ENCODE peak calls at places on chromosome 12, in ten cellular contexts. One of them, this sample, is unnamed.

GRCh38 chr12:49189731-49190314 is 943 bp upstream of the TUBA1A start:
- DNase-seq in neural progenitor cell: no peak
- DNase-seq in aorta: no peak
- DNase-seq in A549: no peak
- DNase-seq in stimulated activated CD8-positive, alpha-beta memory T cell treated with anti-CD3 and anti-CD28 coated beads, Interleukin-2, amount 100 ng/mL, for 48 hours: no peak
- DNase-seq in activated naive CD4-positive, alpha-beta T cell treated with anti-CD3 and anti-CD28 coated beads for 36 hours: no peak
- DNase-seq in GM19239: no peak
- DNase-seq in bronchial epithelial cell: no peak
- DNase-seq in MCF 10A: no peak
- DNase-seq in amygdala: no peak
- DNase-seq in this sample: no peak

GRCh38 chr12:109581856-109582255 is 8.3 kb downstream of the MVK start:
- DNase-seq in neural progenitor cell: no peak
- DNase-seq in aorta: no peak
- DNase-seq in A549: no peak
- DNase-seq in stimulated activated CD8-positive, alpha-beta memory T cell treated with anti-CD3 and anti-CD28 coated beads, Interleukin-2, amount 100 ng/mL, for 48 hours: no peak
- DNase-seq in activated naive CD4-positive, alpha-beta T cell treated with anti-CD3 and anti-CD28 coated beads for 36 hours: no peak
- DNase-seq in GM19239: no peak
- DNase-seq in bronchial epithelial cell: peak; percentile 94
- DNase-seq in MCF 10A: peak; percentile 92
- DNase-seq in amygdala: no peak
- DNase-seq in this sample: no peak

GRCh38 chr12:28378749-28379148 is 188.5 kb downstream of the CCDC91 start:
- DNase-seq in neural progenitor cell: no peak
- DNase-seq in aorta: no peak
- DNase-seq in A549: no peak
- DNase-seq in stimulated activated CD8-positive, alpha-beta memory T cell treated with anti-CD3 and anti-CD28 coated beads, Interleukin-2, amount 100 ng/mL, for 48 hours: no peak
- DNase-seq in activated naive CD4-positive, alpha-beta T cell treated with anti-CD3 and anti-CD28 coated beads for 36 hours: no peak
- DNase-seq in GM19239: no peak
- DNase-seq in bronchial epithelial cell: no peak
- DNase-seq in MCF 10A: peak; percentile 17
- DNase-seq in amygdala: no peak
- DNase-seq in this sample: no peak

GRCh38 chr12:104549820-104550480 is 93.2 kb downstream of the CHST11 start:
- DNase-seq in neural progenitor cell: no peak
- DNase-seq in aorta: no peak
- DNase-seq in A549: no peak
- DNase-seq in stimulated activated CD8-positive, alpha-beta memory T cell treated with anti-CD3 and anti-CD28 coated beads, Interleukin-2, amount 100 ng/mL, for 48 hours: no peak
- DNase-seq in activated naive CD4-positive, alpha-beta T cell treated with anti-CD3 and anti-CD28 coated beads for 36 hours: no peak
- DNase-seq in GM19239: no peak
- DNase-seq in bronchial epithelial cell: peak; percentile 50
- DNase-seq in MCF 10A: peak; percentile 39
- DNase-seq in amygdala: no peak
- DNase-seq in this sample: no peak

GRCh38 chr12:132007041-132007440 is 57.3 kb downstream of the EP400 start:
- DNase-seq in neural progenitor cell: no peak
- DNase-seq in aorta: no peak
- DNase-seq in A549: no peak
- DNase-seq in stimulated activated CD8-positive, alpha-beta memory T cell treated with anti-CD3 and anti-CD28 coated beads, Interleukin-2, amount 100 ng/mL, for 48 hours: no peak
- DNase-seq in activated naive CD4-positive, alpha-beta T cell treated with anti-CD3 and anti-CD28 coated beads for 36 hours: no peak
- DNase-seq in GM19239: no peak
- DNase-seq in bronchial epithelial cell: no peak
- DNase-seq in MCF 10A: no peak
- DNase-seq in amygdala: no peak
- DNase-seq in this sample: no peak

GRCh38 chr12:88207921-88208640 is 66.0 kb downstream of the TMTC3 start:
- DNase-seq in neural progenitor cell: no peak
- DNase-seq in aorta: peak; percentile 67
- DNase-seq in A549: no peak
- DNase-seq in stimulated activated CD8-positive, alpha-beta memory T cell treated with anti-CD3 and anti-CD28 coated beads, Interleukin-2, amount 100 ng/mL, for 48 hours: no peak
- DNase-seq in activated naive CD4-positive, alpha-beta T cell treated with anti-CD3 and anti-CD28 coated beads for 36 hours: no peak
- DNase-seq in GM19239: no peak
- DNase-seq in bronchial epithelial cell: peak; percentile 29
- DNase-seq in MCF 10A: peak; percentile 84
- DNase-seq in amygdala: no peak
- DNase-seq in this sample: no peak

GRCh38 chr12:106135075-106135474 is 3.7 kb downstream of the NUAK1 start:
- DNase-seq in neural progenitor cell: peak; percentile 34
- DNase-seq in aorta: no peak
- DNase-seq in A549: no peak
- DNase-seq in stimulated activated CD8-positive, alpha-beta memory T cell treated with anti-CD3 and anti-CD28 coated beads, Interleukin-2, amount 100 ng/mL, for 48 hours: no peak
- DNase-seq in activated naive CD4-positive, alpha-beta T cell treated with anti-CD3 and anti-CD28 coated beads for 36 hours: no peak
- DNase-seq in GM19239: no peak
- DNase-seq in bronchial epithelial cell: no peak
- DNase-seq in MCF 10A: peak; percentile 54
- DNase-seq in amygdala: peak; percentile 16
- DNase-seq in this sample: no peak

GRCh38 chr12:34288963-34289345 is 266.7 kb downstream of the ALG10 start:
- DNase-seq in neural progenitor cell: no peak
- DNase-seq in aorta: peak; percentile 21
- DNase-seq in A549: no peak
- DNase-seq in stimulated activated CD8-positive, alpha-beta memory T cell treated with anti-CD3 and anti-CD28 coated beads, Interleukin-2, amount 100 ng/mL, for 48 hours: no peak
- DNase-seq in activated naive CD4-positive, alpha-beta T cell treated with anti-CD3 and anti-CD28 coated beads for 36 hours: no peak
- DNase-seq in GM19239: no peak
- DNase-seq in bronchial epithelial cell: no peak
- DNase-seq in MCF 10A: no peak
- DNase-seq in amygdala: no peak
- DNase-seq in this sample: no peak

GRCh38 chr12:27635349-27635972 is 60.8 kb upstream of the REP15 start:
- DNase-seq in neural progenitor cell: peak; percentile 51
- DNase-seq in aorta: no peak
- DNase-seq in A549: peak; percentile 67
- DNase-seq in stimulated activated CD8-positive, alpha-beta memory T cell treated with anti-CD3 and anti-CD28 coated beads, Interleukin-2, amount 100 ng/mL, for 48 hours: no peak
- DNase-seq in activated naive CD4-positive, alpha-beta T cell treated with anti-CD3 and anti-CD28 coated beads for 36 hours: peak; percentile 14
- DNase-seq in GM19239: no peak
- DNase-seq in bronchial epithelial cell: peak; percentile 68
- DNase-seq in MCF 10A: peak; percentile 70
- DNase-seq in amygdala: no peak
- DNase-seq in this sample: no peak

GRCh38 chr12:9115731-9116689 is at the start of gene A2M:
- DNase-seq in neural progenitor cell: no peak
- DNase-seq in aorta: no peak
- DNase-seq in A549: no peak
- DNase-seq in stimulated activated CD8-positive, alpha-beta memory T cell treated with anti-CD3 and anti-CD28 coated beads, Interleukin-2, amount 100 ng/mL, for 48 hours: no peak
- DNase-seq in activated naive CD4-positive, alpha-beta T cell treated with anti-CD3 and anti-CD28 coated beads for 36 hours: no peak
- DNase-seq in GM19239: no peak
- DNase-seq in bronchial epithelial cell: no peak
- DNase-seq in MCF 10A: no peak
- DNase-seq in amygdala: no peak
- DNase-seq in this sample: no peak

GRCh38 chr12:124506145-124506831 is 61.1 kb downstream of the NCOR2 start:
- DNase-seq in neural progenitor cell: peak; percentile 28
- DNase-seq in aorta: peak; percentile 91
- DNase-seq in A549: no peak
- DNase-seq in stimulated activated CD8-positive, alpha-beta memory T cell treated with anti-CD3 and anti-CD28 coated beads, Interleukin-2, amount 100 ng/mL, for 48 hours: no peak
- DNase-seq in activated naive CD4-positive, alpha-beta T cell treated with anti-CD3 and anti-CD28 coated beads for 36 hours: no peak
- DNase-seq in GM19239: no peak
- DNase-seq in bronchial epithelial cell: no peak
- DNase-seq in MCF 10A: no peak
- DNase-seq in amygdala: no peak
- DNase-seq in this sample: no peak

GRCh38 chr12:53074999-53075370 is 4.2 kb downstream of the SPRYD3 start:
- DNase-seq in neural progenitor cell: no peak
- DNase-seq in aorta: no peak
- DNase-seq in A549: no peak
- DNase-seq in stimulated activated CD8-positive, alpha-beta memory T cell treated with anti-CD3 and anti-CD28 coated beads, Interleukin-2, amount 100 ng/mL, for 48 hours: no peak
- DNase-seq in activated naive CD4-positive, alpha-beta T cell treated with anti-CD3 and anti-CD28 coated beads for 36 hours: no peak
- DNase-seq in GM19239: no peak
- DNase-seq in bronchial epithelial cell: no peak
- DNase-seq in MCF 10A: no peak
- DNase-seq in amygdala: no peak
- DNase-seq in this sample: peak; percentile 7

GRCh38 chr12:100251917-100252316 is 15.0 kb downstream of the DEPDC4 start:
- DNase-seq in neural progenitor cell: no peak
- DNase-seq in aorta: no peak
- DNase-seq in A549: peak; percentile 45
- DNase-seq in stimulated activated CD8-positive, alpha-beta memory T cell treated with anti-CD3 and anti-CD28 coated beads, Interleukin-2, amount 100 ng/mL, for 48 hours: no peak
- DNase-seq in activated naive CD4-positive, alpha-beta T cell treated with anti-CD3 and anti-CD28 coated beads for 36 hours: no peak
- DNase-seq in GM19239: no peak
- DNase-seq in bronchial epithelial cell: no peak
- DNase-seq in MCF 10A: no peak
- DNase-seq in amygdala: no peak
- DNase-seq in this sample: no peak

GRCh38 chr12:12244341-12244740 is 22.5 kb downstream of the LRP6 start:
- DNase-seq in neural progenitor cell: no peak
- DNase-seq in aorta: no peak
- DNase-seq in A549: no peak
- DNase-seq in stimulated activated CD8-positive, alpha-beta memory T cell treated with anti-CD3 and anti-CD28 coated beads, Interleukin-2, amount 100 ng/mL, for 48 hours: no peak
- DNase-seq in activated naive CD4-positive, alpha-beta T cell treated with anti-CD3 and anti-CD28 coated beads for 36 hours: no peak
- DNase-seq in GM19239: no peak
- DNase-seq in bronchial epithelial cell: no peak
- DNase-seq in MCF 10A: no peak
- DNase-seq in amygdala: peak; percentile 39
- DNase-seq in this sample: no peak

GRCh38 chr12:83473408-83474095 is 786.8 kb downstream of the TMTC2 start:
- DNase-seq in neural progenitor cell: no peak
- DNase-seq in aorta: no peak
- DNase-seq in A549: no peak
- DNase-seq in stimulated activated CD8-positive, alpha-beta memory T cell treated with anti-CD3 and anti-CD28 coated beads, Interleukin-2, amount 100 ng/mL, for 48 hours: no peak
- DNase-seq in activated naive CD4-positive, alpha-beta T cell treated with anti-CD3 and anti-CD28 coated beads for 36 hours: no peak
- DNase-seq in GM19239: no peak
- DNase-seq in bronchial epithelial cell: no peak
- DNase-seq in MCF 10A: no peak
- DNase-seq in amygdala: no peak
- DNase-seq in this sample: no peak

GRCh38 chr12:49924847-49925246 is 21.1 kb upstream of the FAIM2 start:
- DNase-seq in neural progenitor cell: no peak
- DNase-seq in aorta: no peak
- DNase-seq in A549: no peak
- DNase-seq in stimulated activated CD8-positive, alpha-beta memory T cell treated with anti-CD3 and anti-CD28 coated beads, Interleukin-2, amount 100 ng/mL, for 48 hours: no peak
- DNase-seq in activated naive CD4-positive, alpha-beta T cell treated with anti-CD3 and anti-CD28 coated beads for 36 hours: no peak
- DNase-seq in GM19239: no peak
- DNase-seq in bronchial epithelial cell: no peak
- DNase-seq in MCF 10A: no peak
- DNase-seq in amygdala: no peak
- DNase-seq in this sample: no peak

GRCh38 chr12:96420255-96420930 is 20.2 kb upstream of the CDK17 start:
- DNase-seq in neural progenitor cell: no peak
- DNase-seq in aorta: no peak
- DNase-seq in A549: no peak
- DNase-seq in stimulated activated CD8-positive, alpha-beta memory T cell treated with anti-CD3 and anti-CD28 coated beads, Interleukin-2, amount 100 ng/mL, for 48 hours: no peak
- DNase-seq in activated naive CD4-positive, alpha-beta T cell treated with anti-CD3 and anti-CD28 coated beads for 36 hours: no peak
- DNase-seq in GM19239: no peak
- DNase-seq in bronchial epithelial cell: no peak
- DNase-seq in MCF 10A: no peak
- DNase-seq in amygdala: no peak
- DNase-seq in this sample: no peak

GRCh38 chr12:48027183-48028002 is 23.1 kb upstream of the COL2A1 start:
- DNase-seq in neural progenitor cell: peak; percentile 79
- DNase-seq in aorta: no peak
- DNase-seq in A549: no peak
- DNase-seq in stimulated activated CD8-positive, alpha-beta memory T cell treated with anti-CD3 and anti-CD28 coated beads, Interleukin-2, amount 100 ng/mL, for 48 hours: no peak
- DNase-seq in activated naive CD4-positive, alpha-beta T cell treated with anti-CD3 and anti-CD28 coated beads for 36 hours: no peak
- DNase-seq in GM19239: no peak
- DNase-seq in bronchial epithelial cell: no peak
- DNase-seq in MCF 10A: no peak
- DNase-seq in amygdala: no peak
- DNase-seq in this sample: peak; percentile 43

GRCh38 chr12:51846911-51847829 is 1.3 kb downstream of the FIGNL2 start:
- DNase-seq in neural progenitor cell: peak; percentile 94
- DNase-seq in aorta: no peak
- DNase-seq in A549: no peak
- DNase-seq in stimulated activated CD8-positive, alpha-beta memory T cell treated with anti-CD3 and anti-CD28 coated beads, Interleukin-2, amount 100 ng/mL, for 48 hours: peak; percentile 34
- DNase-seq in activated naive CD4-positive, alpha-beta T cell treated with anti-CD3 and anti-CD28 coated beads for 36 hours: peak; percentile 58
- DNase-seq in GM19239: no peak
- DNase-seq in bronchial epithelial cell: no peak
- DNase-seq in MCF 10A: no peak
- DNase-seq in amygdala: peak; percentile 21
- DNase-seq in this sample: peak; percentile 95

GRCh38 chr12:92784795-92785562 is 82.2 kb downstream of the PLEKHG7 start:
- DNase-seq in neural progenitor cell: peak; percentile 78
- DNase-seq in aorta: no peak
- DNase-seq in A549: peak; percentile 82
- DNase-seq in stimulated activated CD8-positive, alpha-beta memory T cell treated with anti-CD3 and anti-CD28 coated beads, Interleukin-2, amount 100 ng/mL, for 48 hours: no peak
- DNase-seq in activated naive CD4-positive, alpha-beta T cell treated with anti-CD3 and anti-CD28 coated beads for 36 hours: peak; percentile 35
- DNase-seq in GM19239: peak; percentile 35
- DNase-seq in bronchial epithelial cell: peak; percentile 83
- DNase-seq in MCF 10A: peak; percentile 80
- DNase-seq in amygdala: no peak
- DNase-seq in this sample: peak; percentile 31

GRCh38 chr12:130499474-130499873 is 161.8 kb downstream of the PIWIL1 start:
- DNase-seq in neural progenitor cell: no peak
- DNase-seq in aorta: no peak
- DNase-seq in A549: no peak
- DNase-seq in stimulated activated CD8-positive, alpha-beta memory T cell treated with anti-CD3 and anti-CD28 coated beads, Interleukin-2, amount 100 ng/mL, for 48 hours: no peak
- DNase-seq in activated naive CD4-positive, alpha-beta T cell treated with anti-CD3 and anti-CD28 coated beads for 36 hours: no peak
- DNase-seq in GM19239: no peak
- DNase-seq in bronchial epithelial cell: no peak
- DNase-seq in MCF 10A: no peak
- DNase-seq in amygdala: no peak
- DNase-seq in this sample: no peak

GRCh38 chr12:53224897-53225634 is 6.9 kb downstream of the RARG start:
- DNase-seq in neural progenitor cell: no peak
- DNase-seq in aorta: peak; percentile 56
- DNase-seq in A549: no peak
- DNase-seq in stimulated activated CD8-positive, alpha-beta memory T cell treated with anti-CD3 and anti-CD28 coated beads, Interleukin-2, amount 100 ng/mL, for 48 hours: no peak
- DNase-seq in activated naive CD4-positive, alpha-beta T cell treated with anti-CD3 and anti-CD28 coated beads for 36 hours: no peak
- DNase-seq in GM19239: no peak
- DNase-seq in bronchial epithelial cell: no peak
- DNase-seq in MCF 10A: no peak
- DNase-seq in amygdala: no peak
- DNase-seq in this sample: peak; percentile 42

GRCh38 chr12:113056631-113057488 is at the start of gene DTX1:
- DNase-seq in neural progenitor cell: peak; percentile 60
- DNase-seq in aorta: no peak
- DNase-seq in A549: no peak
- DNase-seq in stimulated activated CD8-positive, alpha-beta memory T cell treated with anti-CD3 and anti-CD28 coated beads, Interleukin-2, amount 100 ng/mL, for 48 hours: no peak
- DNase-seq in activated naive CD4-positive, alpha-beta T cell treated with anti-CD3 and anti-CD28 coated beads for 36 hours: peak; percentile 51
- DNase-seq in GM19239: no peak
- DNase-seq in bronchial epithelial cell: no peak
- DNase-seq in MCF 10A: no peak
- DNase-seq in amygdala: peak; percentile 46
- DNase-seq in this sample: peak; percentile 89

GRCh38 chr12:132451172-132451835 is 38.6 kb upstream of the FBRSL1 start:
- DNase-seq in neural progenitor cell: no peak
- DNase-seq in aorta: no peak
- DNase-seq in A549: no peak
- DNase-seq in stimulated activated CD8-positive, alpha-beta memory T cell treated with anti-CD3 and anti-CD28 coated beads, Interleukin-2, amount 100 ng/mL, for 48 hours: no peak
- DNase-seq in activated naive CD4-positive, alpha-beta T cell treated with anti-CD3 and anti-CD28 coated beads for 36 hours: peak; percentile 26
- DNase-seq in GM19239: no peak
- DNase-seq in bronchial epithelial cell: no peak
- DNase-seq in MCF 10A: no peak
- DNase-seq in amygdala: no peak
- DNase-seq in this sample: no peak

GRCh38 chr12:46473634-46474201 is 101.1 kb upstream of the SLC38A2 start:
- DNase-seq in neural progenitor cell: no peak
- DNase-seq in aorta: peak; percentile 85
- DNase-seq in A549: peak; percentile 96
- DNase-seq in stimulated activated CD8-positive, alpha-beta memory T cell treated with anti-CD3 and anti-CD28 coated beads, Interleukin-2, amount 100 ng/mL, for 48 hours: no peak
- DNase-seq in activated naive CD4-positive, alpha-beta T cell treated with anti-CD3 and anti-CD28 coated beads for 36 hours: peak; percentile 21
- DNase-seq in GM19239: no peak
- DNase-seq in bronchial epithelial cell: peak; percentile 92
- DNase-seq in MCF 10A: peak; percentile 89
- DNase-seq in amygdala: no peak
- DNase-seq in this sample: no peak

GRCh38 chr12:127143020-127143419 is 1124.0 kb upstream of the TMEM132C start:
- DNase-seq in neural progenitor cell: peak; percentile 90
- DNase-seq in aorta: no peak
- DNase-seq in A549: no peak
- DNase-seq in stimulated activated CD8-positive, alpha-beta memory T cell treated with anti-CD3 and anti-CD28 coated beads, Interleukin-2, amount 100 ng/mL, for 48 hours: no peak
- DNase-seq in activated naive CD4-positive, alpha-beta T cell treated with anti-CD3 and anti-CD28 coated beads for 36 hours: no peak
- DNase-seq in GM19239: no peak
- DNase-seq in bronchial epithelial cell: no peak
- DNase-seq in MCF 10A: no peak
- DNase-seq in amygdala: no peak
- DNase-seq in this sample: peak; percentile 65

GRCh38 chr12:130526813-130527212 is 189.1 kb downstream of the PIWIL1 start:
- DNase-seq in neural progenitor cell: peak; percentile 82
- DNase-seq in aorta: no peak
- DNase-seq in A549: peak; percentile 17
- DNase-seq in stimulated activated CD8-positive, alpha-beta memory T cell treated with anti-CD3 and anti-CD28 coated beads, Interleukin-2, amount 100 ng/mL, for 48 hours: no peak
- DNase-seq in activated naive CD4-positive, alpha-beta T cell treated with anti-CD3 and anti-CD28 coated beads for 36 hours: peak; percentile 16
- DNase-seq in GM19239: no peak
- DNase-seq in bronchial epithelial cell: no peak
- DNase-seq in MCF 10A: no peak
- DNase-seq in amygdala: no peak
- DNase-seq in this sample: peak; percentile 90

GRCh38 chr12:51395283-51396230 is 4.4 kb upstream of the GALNT6 start:
- DNase-seq in neural progenitor cell: no peak
- DNase-seq in aorta: no peak
- DNase-seq in A549: no peak
- DNase-seq in stimulated activated CD8-positive, alpha-beta memory T cell treated with anti-CD3 and anti-CD28 coated beads, Interleukin-2, amount 100 ng/mL, for 48 hours: no peak
- DNase-seq in activated naive CD4-positive, alpha-beta T cell treated with anti-CD3 and anti-CD28 coated beads for 36 hours: peak; percentile 75
- DNase-seq in GM19239: peak; percentile 36
- DNase-seq in bronchial epithelial cell: no peak
- DNase-seq in MCF 10A: no peak
- DNase-seq in amygdala: no peak
- DNase-seq in this sample: no peak

This sample was measured in H7.